ENCODE peak calls at places on chromosomes 2 and 18, in five cellular contexts. L is GM23338, B is GM23248, N is endothelial cell of umbilical vein, J is neural progenitor cell. H is an unnamed sample.

GRCh38 chr2:23269747-23270146 is 115.2 kb upstream of the KLHL29 start:
- DNase-seq in L (no peak), B (peak; percentile 44), N (no peak), J (no peak), H (no peak)

GRCh38 chr2:147632193-147632592 is 212.6 kb upstream of the ACVR2A start:
- DNase-seq in L (no peak), B (no peak), N (no peak), J (no peak), H (no peak)

GRCh38 chr2:129922571-129923264 is 56.7 kb upstream of the RAB6C start:
- DNase-seq in L (peak; percentile 54), B (no peak), N (no peak), J (peak; percentile 48), H (no peak)

GRCh38 chr2:73987109-73987947 is 2.6 kb downstream of the TET3 start:
- DNase-seq in L (peak; percentile 32), B (no peak), N (peak; percentile 58), J (peak; percentile 54), H (no peak)

GRCh38 chr18:24868760-24869237 is 408.4 kb downstream of the HRH4 start:
- DNase-seq in L (no peak), B (peak; percentile 63), N (peak; percentile 61), J (no peak), H (no peak)

GRCh38 chr2:187698374-187699110 is 144.3 kb upstream of the TFPI start:
- DNase-seq in L (no peak), B (peak; percentile 4), N (no peak), J (no peak), H (no peak)

GRCh38 chr2:38376346-38376682 is 759 bp downstream of the ATL2 start:
- DNase-seq in L (no peak), B (peak; percentile 88), N (no peak), J (no peak), H (no peak)

GRCh38 chr18:34928068-34928753 is 113.0 kb upstream of the MAPRE2 start:
- DNase-seq in L (peak; percentile 15), B (no peak), N (no peak), J (no peak), H (no peak)

GRCh38 chr2:120818441-120818920 is 82.8 kb downstream of the GLI2 start:
- DNase-seq in L (no peak), B (peak; percentile 97), N (no peak), J (no peak), H (no peak)

GRCh38 chr2:102492006-102492405 is 19.0 kb downstream of the SLC9A4 start:
- DNase-seq in L (no peak), B (no peak), N (no peak), J (no peak), H (no peak)

DNA sequence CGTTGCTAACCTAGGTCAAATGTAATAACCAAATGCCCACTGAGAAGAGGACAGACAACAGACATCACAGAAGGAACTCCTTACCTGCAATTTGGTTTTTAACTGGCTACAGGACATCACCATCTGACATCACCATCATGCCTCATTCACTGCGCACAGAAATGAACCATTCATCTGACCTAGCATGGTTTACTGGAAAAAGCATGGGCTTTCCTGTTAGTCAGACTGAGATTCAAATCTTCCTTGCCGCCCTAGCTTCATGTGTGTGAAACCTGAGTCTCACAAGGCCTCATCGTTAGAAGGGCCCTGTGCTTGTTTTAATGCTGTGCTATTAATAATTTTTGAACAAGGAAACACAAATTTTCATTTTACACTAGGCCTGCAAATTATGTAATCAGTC is 1.1 kb upstream of the HIBCH start:
- DNase-seq in L (no peak), B (no peak), N (no peak), J (no peak), H (no peak)
- H3K4me3 ChIP-seq in L (no peak overlapping the region), B (no peak overlapping the region), N (no peak overlapping the region), J (no peak overlapping the region), H (no peak overlapping the region)

GRCh38 chr2:71576541-71576940 is 123.2 kb downstream of the DYSF start:
- DNase-seq in L (no peak), B (peak; percentile 20), N (no peak), J (no peak), H (no peak)

GRCh38 chr2:71575966-71576365 is 122.6 kb downstream of the DYSF start:
- DNase-seq in L (no peak), B (no peak), N (no peak), J (no peak), H (no peak)

GRCh38 chr2:71578665-71579371 is 125.5 kb downstream of the DYSF start:
- DNase-seq in L (no peak), B (peak; percentile 84), N (no peak), J (no peak), H (no peak)

GRCh38 chr2:71581015-71581414 is 127.7 kb downstream of the DYSF start:
- DNase-seq in L (no peak), B (peak; percentile 20), N (no peak), J (no peak), H (no peak)

DNA sequence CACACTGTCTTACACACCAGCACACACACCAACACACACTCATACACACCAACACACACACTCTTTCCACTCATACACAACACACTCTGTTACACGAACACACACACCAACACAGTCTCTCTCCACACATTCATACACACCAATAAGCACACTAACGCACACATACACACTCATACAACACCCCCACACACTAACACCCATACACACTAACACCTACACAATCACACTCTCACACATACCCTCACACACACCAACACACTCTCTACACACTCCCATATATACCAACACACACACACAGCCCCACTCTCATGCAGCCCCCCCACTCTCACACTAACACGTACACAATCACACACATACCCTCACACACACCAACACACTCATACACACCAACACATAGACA is 123.8 kb downstream of the DYSF start:
- DNase-seq in L (no peak), B (no peak), N (no peak), J (no peak), H (no peak)
- TF ChIP-seq EZH2 in L (no peak), B (no peak), N (no peak), J (no peak), H (no peak)

GRCh38 chr2:226791487-226792081 is 8.0 kb downstream of the IRS1 start:
- DNase-seq in L (peak; percentile 96), B (peak; percentile 96), N (peak; percentile 62), J (peak; percentile 95), H (no peak)
- H3K4me3 ChIP-seq in L (peak overlapping the region; percentile 54), B (peak overlapping the region; percentile 75), N (peak overlapping the region; percentile 69), J (peak overlapping the region; percentile 52), H (peak overlapping the region; percentile 91)

GRCh38 chr2:45293182-45293581 is 283.9 kb upstream of the SIX2 start:
- DNase-seq in L (no peak), B (peak; percentile 51), N (peak; percentile 41), J (no peak), H (no peak)

GRCh38 chr2:45289997-45290673 is 280.9 kb upstream of the SIX2 start:
- DNase-seq in L (no peak), B (no peak), N (no peak), J (no peak), H (no peak)

GRCh38 chr2:45288532-45288931 is 279.3 kb upstream of the SIX2 start:
- DNase-seq in L (no peak), B (peak; percentile 71), N (peak; percentile 57), J (no peak), H (no peak)

GRCh38 chr2:45289018-45289417 is 279.8 kb upstream of the SIX2 start:
- DNase-seq in L (no peak), B (no peak), N (no peak), J (no peak), H (no peak)

GRCh38 chr2:45291283-45291682 is 282.0 kb upstream of the SIX2 start:
- DNase-seq in L (no peak), B (peak; percentile 37), N (peak; percentile 78), J (no peak), H (no peak)
- TF ChIP-seq EZH2 in L (no peak), B (no peak), N (no peak), J (no peak), H (no peak)

GRCh38 chr18:48137354-48138208 is 207.1 kb upstream of the SMAD2 start:
- DNase-seq in L (peak; percentile 9), B (no peak), N (no peak), J (no peak), H (no peak)
- H3K4me3 ChIP-seq in L (peak overlapping the region; percentile 85), B (no peak overlapping the region), N (no peak overlapping the region), J (peak overlapping the region; percentile 56), H (peak overlapping the region; percentile 43)

DNA sequence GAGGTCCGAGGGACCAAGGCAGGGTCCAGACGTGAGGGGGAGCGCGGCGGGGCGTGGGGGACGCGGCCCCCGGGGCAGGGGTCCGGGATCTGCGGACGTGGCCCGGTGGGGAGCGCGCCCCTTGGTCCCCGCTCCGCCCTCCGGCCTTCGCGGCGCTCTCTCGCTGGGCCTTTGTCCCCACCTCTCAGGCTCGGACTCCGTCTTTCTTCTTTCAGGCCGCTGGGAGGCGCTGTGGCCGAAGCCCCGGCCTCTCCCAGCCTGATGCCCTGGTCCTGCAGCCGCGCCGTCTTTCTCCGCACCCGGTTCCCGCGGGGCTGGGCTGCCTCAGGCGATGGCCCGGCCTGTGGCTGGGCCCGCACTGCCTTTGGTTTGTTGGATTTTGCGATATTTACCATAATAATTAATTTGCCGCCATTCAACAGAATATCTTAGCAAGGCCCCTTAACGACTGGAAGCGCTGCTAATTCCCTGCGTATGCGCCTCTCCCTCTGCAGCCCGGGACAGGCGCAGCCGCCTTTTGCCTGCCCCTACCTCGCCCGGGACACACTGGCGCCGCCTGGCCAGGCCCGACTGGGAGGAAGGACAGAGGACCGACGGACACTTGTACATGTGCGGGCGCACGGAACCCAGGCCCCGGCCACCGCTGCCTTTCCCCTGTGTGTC is 10.8 kb downstream of the SIX3 start:
- DNase-seq in L (peak; percentile 92), B (peak; percentile 86), N (peak; percentile 72), J (peak; percentile 94), H (no peak)
- TF ChIP-seq EZH2 in L (peak; percentile 50), B (no peak), N (no peak), J (peak; percentile 24), H (no peak)

H was measured in SK-N-MC.